ENCODE peak calls at places on chromosome 6, in seven cellular contexts. T is sigmoid colon, M is transverse colon, A is H1, P is suprapubic skin, G is A549, Z is upper lobe of left lung. S is an unnamed sample.

GRCh38 chr6:43055966-43056365 is 2.3 kb upstream of the CUL7 start:
- DNase-seq in T (no peak), M (no peak), A (no peak), P (no peak), G (no peak), Z (no peak), S (no peak)

GRCh38 chr6:5557506-5557905 is 296.2 kb downstream of the FARS2 start:
- DNase-seq in T (no peak), M (no peak), A (no peak), P (no peak), G (no peak), Z (no peak), S (no peak)

GRCh38 chr6:41937881-41938574 is 3.6 kb downstream of the CCND3 start:
- DNase-seq in T (no peak), M (no peak), A (no peak), P (no peak), G (no peak), Z (no peak), S (no peak)

GRCh38 chr6:137791281-137792159 is 75.5 kb upstream of the TNFAIP3 start:
- DNase-seq in T (no peak), M (no peak), A (no peak), P (no peak), G (no peak), Z (no peak), S (no peak)

GRCh38 chr6:36720251-36721141 is 22.9 kb downstream of the RAB44 start:
- DNase-seq in T (peak; percentile 47), M (peak; percentile 4), A (no peak), P (no peak), G (no peak), Z (no peak), S (no peak)

GRCh38 chr6:48904809-48905208 is 558.2 kb downstream of the MMUT start:
- DNase-seq in T (no peak), M (no peak), A (no peak), P (no peak), G (no peak), Z (no peak), S (no peak)

GRCh38 chr6:46581459-46582177 is 71.0 kb downstream of the CYP39A1 start:
- DNase-seq in T (no peak), M (no peak), A (no peak), P (no peak), G (no peak), Z (no peak), S (no peak)

GRCh38 chr6:90136176-90136575 is 160.5 kb downstream of the BACH2 start:
- DNase-seq in T (no peak), M (no peak), A (no peak), P (no peak), G (no peak), Z (no peak), S (no peak)

GRCh38 chr6:100833972-100834574 is 47.1 kb downstream of the ASCC3 start:
- DNase-seq in T (no peak), M (no peak), A (no peak), P (no peak), G (no peak), Z (no peak), S (no peak)

GRCh38 chr6:100166991-100167390 is 173.0 kb upstream of the MCHR2 start:
- DNase-seq in T (no peak), M (no peak), A (no peak), P (no peak), G (no peak), Z (no peak), S (no peak)

GRCh38 chr6:63792846-63793245 is 157.2 kb downstream of the PHF3 start:
- DNase-seq in T (no peak), M (no peak), A (no peak), P (no peak), G (peak; percentile 40), Z (no peak), S (no peak)

GRCh38 chr6:148747145-148747492 is 289 bp downstream of the UST start:
- DNase-seq in T (peak; percentile 83), M (peak; percentile 36), A (no peak), P (peak; percentile 84), G (no peak), Z (peak; percentile 92), S (peak; percentile 34)

GRCh38 chr6:56220078-56220477 is 27.3 kb downstream of the COL21A1 start:
- DNase-seq in T (no peak), M (no peak), A (no peak), P (no peak), G (peak; percentile 53), Z (no peak), S (no peak)

GRCh38 chr6:14727494-14728395 is 518.1 kb upstream of the JARID2 start:
- DNase-seq in T (no peak), M (no peak), A (no peak), P (no peak), G (no peak), Z (no peak), S (no peak)

GRCh38 chr6:78132681-78133410 is 480.0 kb downstream of the MEI4 start:
- DNase-seq in T (no peak), M (no peak), A (no peak), P (no peak), G (no peak), Z (no peak), S (no peak)

GRCh38 chr6:19664878-19665715 is 172.1 kb upstream of the ID4 start:
- DNase-seq in T (no peak), M (no peak), A (no peak), P (no peak), G (no peak), Z (no peak), S (no peak)

GRCh38 chr6:89409461-89410035 is 2.5 kb downstream of the RRAGD start:
- DNase-seq in T (no peak), M (no peak), A (no peak), P (no peak), G (no peak), Z (no peak), S (no peak)

GRCh38 chr6:23013776-23014175 is 444.4 kb downstream of the HDGFL1 start:
- DNase-seq in T (no peak), M (no peak), A (no peak), P (no peak), G (no peak), Z (no peak), S (no peak)

GRCh38 chr6:113077794-113078193 is 730.7 kb downstream of the RFPL4B start:
- DNase-seq in T (no peak), M (no peak), A (no peak), P (no peak), G (no peak), Z (no peak), S (no peak)
- H3K9me3 ChIP-seq in T (no peaks in the 10 kb centered on the region), M (no peaks in the 10 kb centered on the region), A (no peaks in the 10 kb centered on the region), P (no peaks in the 10 kb centered on the region), G (no peaks in the 10 kb centered on the region), Z (no peaks in the 10 kb centered on the region), S (no peaks in the 10 kb centered on the region)

GRCh38 chr6:39202166-39202565 is 27.1 kb downstream of the KCNK5 start:
- DNase-seq in T (no peak), M (no peak), A (no peak), P (no peak), G (no peak), Z (peak; percentile 57), S (no peak)
- TF ChIP-seq EP300 in T (no peak), M (no peak), A (no peak), P (no peak), G (no peak), Z (no peak), S (no peak)

GRCh38 chr6:141550471-141550870 is 582.3 kb upstream of the GJE1 start:
- DNase-seq in T (no peak), M (no peak), A (no peak), P (no peak), G (no peak), Z (no peak), S (no peak)

GRCh38 chr6:141551318-141551717 is 581.4 kb upstream of the GJE1 start:
- DNase-seq in T (no peak), M (no peak), A (no peak), P (no peak), G (no peak), Z (no peak), S (no peak)

GRCh38 chr6:141548969-141549368 is 583.8 kb upstream of the GJE1 start:
- DNase-seq in T (no peak), M (no peak), A (no peak), P (no peak), G (peak; percentile 19), Z (no peak), S (no peak)

GRCh38 chr6:141552463-141552862 is 580.3 kb upstream of the GJE1 start:
- DNase-seq in T (no peak), M (no peak), A (no peak), P (no peak), G (peak; percentile 86), Z (no peak), S (no peak)

DNA sequence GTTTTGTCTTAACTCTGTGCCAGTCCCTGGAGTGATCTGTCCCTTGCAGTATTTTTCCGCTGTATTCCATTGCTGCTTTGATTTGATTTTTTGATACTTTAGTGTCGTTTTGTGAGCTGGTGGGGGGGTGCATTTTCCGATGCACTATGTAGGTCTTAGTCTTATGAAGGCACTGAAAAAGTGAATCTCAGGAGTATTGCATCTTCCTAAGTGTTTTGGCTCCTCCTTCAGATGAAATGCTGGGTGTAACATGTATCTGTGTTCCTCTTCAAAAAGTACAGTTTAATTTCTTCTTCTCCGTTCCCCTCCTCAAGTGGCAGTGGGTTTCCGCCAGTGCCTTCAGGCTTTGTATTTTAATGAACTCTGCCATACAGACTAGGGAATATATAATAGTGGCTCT is 580.7 kb upstream of the GJE1 start:
- DNase-seq in T (no peak), M (no peak), A (no peak), P (no peak), G (peak; percentile 22), Z (no peak), S (no peak)
- TF ChIP-seq CTCF in T (no peak), M (no peak), A (no peak), P (no peak), G (no peak), Z (no peak), S (no peak)

GRCh38 chr6:106903299-106903698 is 71.2 kb downstream of the CD24 start:
- DNase-seq in T (no peak), M (no peak), A (no peak), P (no peak), G (no peak), Z (no peak), S (no peak)
- H3K9me3 ChIP-seq in T (peaks cover 9% of the 10 kb centered on the region), M (peaks cover 10% of the 10 kb centered on the region), A (peaks cover 47% of the 10 kb centered on the region), P (no peaks in the 10 kb centered on the region), G (no peaks in the 10 kb centered on the region), Z (peaks cover 12% of the 10 kb centered on the region), S (peaks cover 27% of the 10 kb centered on the region)

S was measured in stomach.